ENCODE peak calls at places on chromosomes 5 and 9, in six cellular contexts. F is IMR-90, B is A549, A is Peyer's patch, J is H54, P is tibial nerve. I is an unnamed sample.

GRCh38 chr5:143800715-143801114 is 11.2 kb upstream of the HMHB1 start:
- DNase-seq in F (no peak), J (no peak), B (no peak), P (no peak), A (no peak), I (no peak)

GRCh38 chr5:121918238-121918637 is 43.5 kb upstream of the SRFBP1 start:
- DNase-seq in F (no peak), J (no peak), A (no peak), P (no peak), B (no peak), I (no peak)

GRCh38 chr9:96169488-96169887 is 132.5 kb downstream of the HSD17B3 start:
- DNase-seq in F (peak), P (peak), A (peak), J (no peak), B (peak), I (peak)

GRCh38 chr5:13632676-13633075 is 311.8 kb downstream of the DNAH5 start:
- DNase-seq in B (peak), A (no peak), F (peak), J (peak), P (no peak), I (no peak)

GRCh38 chr5:93915142-93915553 is 173.7 kb upstream of the POU5F2 start:
- DNase-seq in A (no peak), P (no peak), J (no peak), B (peak), F (peak), I (no peak)

GRCh38 chr5:143262393-143263174 is 140.9 kb downstream of the NR3C1 start:
- DNase-seq in P (no peak), F (peak), J (no peak), B (peak), A (no peak), I (no peak)

GRCh38 chr5:52783226-52783959 is 4.3 kb upstream of the ITGA1 start:
- DNase-seq in A (peak), B (no peak), J (peak), F (no peak), P (no peak), I (no peak)

GRCh38 chr9:89460551-89460950 is 37.4 kb downstream of the SEMA4D start:
- DNase-seq in J (no peak), P (no peak), F (no peak), A (no peak), B (no peak), I (no peak)

GRCh38 chr5:141003791-141004601 is 37.7 kb downstream of the PCDHAC2 start:
- DNase-seq in A (no peak), J (peak), F (no peak), P (no peak), B (peak), I (peak)

GRCh38 chr5:142977363-142978051 is 207.3 kb downstream of the ARHGAP26 start:
- DNase-seq in F (peak), P (peak), B (no peak), A (no peak), J (peak), I (no peak)

GRCh38 chr5:31106742-31107546 is 86.5 kb upstream of the CDH6 start:
- DNase-seq in B (no peak), F (peak), P (no peak), A (no peak), J (no peak), I (no peak)

GRCh38 chr9:20242767-20243166 is 379.5 kb downstream of the MLLT3 start:
- DNase-seq in A (no peak), J (no peak), B (no peak), P (no peak), F (no peak), I (no peak)

GRCh38 chr9:75505654-75506053 is 384.8 kb upstream of the PCSK5 start:
- DNase-seq in J (no peak), B (no peak), F (no peak), A (no peak), P (no peak), I (no peak)

GRCh38 chr9:133389562-133389961 is 13.4 kb downstream of the STKLD1 start:
- DNase-seq in B (no peak), A (no peak), J (no peak), F (no peak), P (no peak), I (no peak)
- TF ChIP-seq POLR2A in B (no peak), A (no peak), J (no peak), F (no peak), P (no peak), I (no peak)

DNA sequence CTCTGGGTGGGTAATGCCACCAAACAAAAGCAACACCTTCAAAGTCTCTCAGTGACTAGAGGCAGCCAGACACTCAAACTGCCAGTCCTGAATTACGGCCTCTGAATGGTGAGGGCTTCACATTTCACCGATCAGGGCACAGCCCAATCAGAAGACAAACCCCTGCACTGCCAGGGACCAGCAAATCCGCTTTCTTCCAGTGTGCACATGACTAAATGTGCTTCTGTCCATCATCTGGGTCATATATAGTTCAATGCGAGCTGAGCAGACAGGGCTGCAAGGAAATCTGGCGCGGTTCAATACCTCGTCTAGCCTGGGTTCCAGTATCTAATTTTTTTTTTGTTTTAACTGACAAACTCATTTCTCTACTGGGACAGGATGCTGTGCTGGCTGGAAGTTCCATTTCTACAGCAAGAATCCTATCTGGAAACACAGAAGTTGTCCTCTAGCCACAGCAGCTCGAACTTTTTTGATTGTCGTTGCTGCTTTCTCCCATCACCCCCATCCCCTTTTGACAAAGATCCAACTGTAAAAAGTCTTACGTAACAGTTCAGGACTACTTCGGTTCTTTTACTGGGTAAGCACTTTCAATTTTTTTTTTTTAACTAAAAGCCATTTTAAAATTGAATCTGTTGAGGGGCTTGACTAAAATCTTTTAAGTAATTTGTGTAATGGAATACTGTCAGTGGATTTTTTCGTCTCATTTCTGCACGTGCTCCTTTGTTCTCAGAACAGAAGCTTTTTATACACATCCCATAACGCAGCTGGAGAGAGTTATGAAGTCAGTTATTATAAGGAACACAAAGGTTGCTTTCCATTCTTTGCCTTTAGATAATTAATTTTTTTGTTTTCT is 112.7 kb downstream of the NR6A1 start:
- DNase-seq in P (peak), B (peak), A (peak), J (peak), F (peak), I (peak)
- TF ChIP-seq POLR2A in P (no peak), B (peak), A (no peak), J (peak), F (peak), I (peak)

DNA sequence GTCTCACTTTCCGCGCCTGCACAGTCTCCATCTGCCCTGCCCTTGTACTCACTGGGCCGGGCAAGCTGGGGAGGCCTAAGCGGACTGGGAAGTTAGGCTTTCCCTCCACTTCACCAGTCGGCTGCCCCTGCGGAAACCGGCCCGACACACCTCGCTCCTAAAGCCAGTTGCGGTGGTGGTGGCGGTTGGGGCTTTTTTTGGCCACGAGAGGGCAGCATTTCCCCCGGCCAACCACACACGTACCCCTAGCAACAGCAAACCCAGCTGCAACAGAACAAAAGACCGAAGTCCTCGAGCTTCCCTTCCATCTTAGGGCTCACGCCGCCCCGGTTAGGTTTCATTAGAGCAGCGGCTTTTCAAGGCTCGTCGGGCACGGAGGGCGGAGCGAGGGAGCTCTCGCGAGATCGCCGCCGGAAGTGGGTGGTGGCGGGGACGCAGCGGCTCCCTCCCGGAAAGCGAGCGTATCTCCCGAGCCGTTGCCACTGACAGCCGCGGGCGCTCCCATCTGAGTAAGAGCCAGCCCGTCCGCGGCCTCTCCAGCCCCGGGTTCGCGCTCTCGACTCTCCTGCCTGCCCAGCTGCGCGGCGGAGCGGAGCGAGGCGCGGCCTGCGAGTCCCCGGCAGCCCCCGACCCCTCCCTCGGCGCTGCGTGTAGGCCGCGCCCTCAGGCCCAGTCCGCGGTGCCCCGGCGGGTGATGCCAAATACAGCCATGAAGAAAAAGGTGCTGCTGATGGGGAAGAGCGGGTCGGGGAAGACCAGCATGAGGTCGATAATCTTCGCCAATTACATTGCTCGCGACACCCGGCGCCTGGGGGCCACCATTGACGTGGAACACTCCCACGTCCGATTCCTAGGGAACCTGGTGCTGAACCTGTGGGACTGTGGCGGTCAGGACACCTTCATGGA is at the start of gene RRAGA:
- DNase-seq in J (peak), P (peak), F (peak), B (peak), A (peak), I (peak)
- TF ChIP-seq POLR2A in J (peak), P (peak), F (peak), B (peak), A (peak), I (peak)

GRCh38 chr9:127899200-127899943 is at the start of gene ST6GALNAC6:
- DNase-seq in F (peak), P (no peak), J (peak), B (peak), A (peak), I (peak)
- TF ChIP-seq POLR2A in F (no peak), P (peak), J (peak), B (peak), A (no peak), I (peak)

GRCh38 chr9:132409828-132410528 is at the start of gene CFAP77:
- DNase-seq in F (peak), P (no peak), A (peak), J (peak), B (peak), I (peak)
- TF ChIP-seq POLR2A in F (no peak), P (no peak), A (no peak), J (no peak), B (no peak), I (no peak)

GRCh38 chr9:28287413-28287812 is 714.1 kb upstream of the C9orf72 start:
- DNase-seq in F (no peak), P (no peak), J (no peak), B (no peak), A (no peak), I (no peak)
- TF ChIP-seq POLR2A in F (no peak), P (no peak), J (no peak), B (no peak), A (no peak), I (no peak)

DNA sequence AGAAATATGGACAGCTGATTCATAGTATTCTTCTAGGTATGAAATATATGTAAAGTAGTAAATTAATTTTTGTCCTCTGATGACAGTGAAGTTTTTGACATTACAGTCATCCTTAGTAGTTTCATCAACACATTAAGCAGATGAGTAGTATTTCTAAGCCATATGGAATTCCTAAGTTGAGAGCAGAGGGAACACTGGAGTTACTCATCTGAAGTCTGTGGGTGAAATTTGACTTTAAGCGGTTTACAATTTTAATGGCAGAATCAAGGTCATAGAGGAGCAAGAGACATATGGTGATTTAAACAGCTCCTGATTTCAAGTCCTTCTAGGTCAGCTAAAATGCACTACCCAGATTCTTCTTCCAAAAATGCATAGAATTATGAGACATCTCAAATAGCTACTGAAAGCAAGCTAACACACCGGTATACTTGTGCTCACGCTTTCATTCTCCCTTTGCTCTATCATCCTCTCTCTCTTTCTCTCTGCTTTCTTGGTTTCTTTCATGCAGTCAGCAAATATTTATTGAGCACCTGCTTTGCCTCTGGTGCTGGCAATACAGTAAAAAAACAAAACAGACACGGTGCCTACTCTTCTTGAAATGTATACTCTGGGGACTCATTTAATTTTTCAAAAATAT is 235.9 kb downstream of the FER start:
- DNase-seq in B (no peak), P (no peak), J (no peak), F (peak), A (no peak), I (no peak)
- TF ChIP-seq POLR2A in B (no peak), P (no peak), J (no peak), F (no peak), A (no peak), I (no peak)

DNA sequence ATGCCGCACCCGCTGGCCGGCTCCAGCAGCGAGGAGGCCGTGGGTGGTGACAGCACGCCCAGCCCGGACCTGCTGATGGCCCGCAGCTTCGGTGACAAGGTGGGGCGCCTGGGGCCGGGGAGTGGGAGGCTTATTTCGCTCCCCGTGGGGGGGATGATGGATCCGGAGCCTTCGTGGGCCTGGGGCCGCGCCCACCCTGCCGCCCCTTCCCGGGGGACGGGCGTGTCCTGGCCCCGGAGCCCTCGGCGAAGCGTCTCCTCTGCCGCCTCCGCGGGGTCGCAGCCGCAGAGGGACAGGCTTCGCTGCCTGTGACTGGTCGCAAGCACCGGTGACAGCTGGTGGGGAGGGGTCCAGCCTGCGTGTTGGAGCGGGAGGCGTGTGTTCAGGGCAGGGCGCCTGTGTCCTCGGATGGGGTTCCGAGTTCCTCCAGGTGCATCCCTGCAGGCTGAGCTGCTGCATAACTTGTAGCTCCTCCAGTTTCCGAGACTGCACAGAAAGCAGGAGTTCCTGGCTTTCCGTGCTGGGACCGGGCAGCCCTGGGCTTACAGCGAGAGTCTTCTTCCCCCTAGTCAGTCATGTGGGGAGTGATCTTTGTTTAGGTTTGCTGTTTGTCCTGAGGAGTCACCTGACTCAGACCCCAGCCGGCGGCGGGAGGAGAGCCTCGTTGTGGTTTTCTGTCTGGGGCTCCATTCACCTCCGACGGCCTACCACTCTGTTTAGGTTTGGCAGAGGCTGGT is 667 bp downstream of the SNX30 start:
- DNase-seq in B (peak), F (peak), P (no peak), A (peak), J (peak), I (peak)
- TF ChIP-seq POLR2A in B (no peak), F (peak), P (no peak), A (no peak), J (no peak), I (peak)

GRCh38 chr9:126721531-126722098 is 83.2 kb upstream of the ZBTB43 start:
- DNase-seq in A (peak), P (no peak), J (no peak), B (no peak), F (no peak), I (no peak)

GRCh38 chr9:126722922-126723806 is 81.7 kb upstream of the ZBTB43 start:
- DNase-seq in A (peak), J (no peak), B (no peak), F (no peak), P (peak), I (peak)

GRCh38 chr9:126723807-126724172 is 81.0 kb upstream of the ZBTB43 start:
- DNase-seq in P (peak), A (no peak), J (no peak), B (no peak), F (no peak), I (no peak)

GRCh38 chr9:126720661-126721530 is 83.9 kb upstream of the ZBTB43 start:
- DNase-seq in F (no peak), P (no peak), J (no peak), A (no peak), B (no peak), I (peak)

GRCh38 chr9:126722252-126722921 is 82.5 kb upstream of the ZBTB43 start:
- DNase-seq in B (peak), F (no peak), P (peak), A (peak), J (peak), I (peak)
- TF ChIP-seq POLR2A in B (no peak), F (no peak), P (no peak), A (no peak), J (no peak), I (no peak)

I was measured in body of pancreas.